ENCODE peak calls at places on chromosomes 1 and 21, in six cellular contexts. Q, C, M, X, E and J are unnamed samples.

GRCh38 chr1:20093940-20094391 is 24.0 kb downstream of the PLA2G5 start:
- DNase-seq in Q (no peak), C (no peak), M (no peak), X (no peak), E (no peak), J (peak; percentile 15)

GRCh38 chr1:159598196-159598595 is 10.6 kb downstream of the APCS start:
- DNase-seq in C (peak; percentile 71), M (peak; percentile 94), E (no peak), X (no peak), Q (peak; percentile 98), J (peak; percentile 16)

GRCh38 chr1:74856174-74856573 is 123.2 kb downstream of the TYW3 start:
- DNase-seq in E (no peak), M (no peak), C (no peak), X (no peak), Q (no peak), J (no peak)

GRCh38 chr1:233679030-233679429 is 65.1 kb downstream of the KCNK1 start:
- DNase-seq in X (no peak), E (no peak), M (no peak), C (no peak), Q (no peak), J (no peak)

GRCh38 chr1:235597867-235598553 is 51.6 kb downstream of the GNG4 start:
- DNase-seq in X (peak; percentile 32), E (no peak), Q (peak; percentile 12), C (peak; percentile 11), M (peak; percentile 33), J (peak; percentile 40)

GRCh38 chr1:20739225-20739624 is 6.7 kb upstream of the SH2D5 start:
- DNase-seq in C (no peak), E (no peak), M (peak; percentile 19), X (no peak), Q (peak; percentile 59), J (peak; percentile 73)

GRCh38 chr1:24009406-24009805 is 29.3 kb upstream of the SRSF10 start:
- DNase-seq in Q (peak; percentile 65), C (peak; percentile 53), M (peak; percentile 72), X (peak; percentile 46), E (no peak), J (peak; percentile 60)

GRCh38 chr1:55310517-55310927 is 95.4 kb upstream of the USP24 start:
- DNase-seq in E (no peak), M (peak; percentile 99), X (peak; percentile 51), C (peak; percentile 44), Q (peak; percentile 99), J (peak; percentile 98)

GRCh38 chr1:94602312-94602711 is 60.8 kb upstream of the F3 start:
- DNase-seq in E (no peak), C (no peak), M (peak; percentile 65), Q (peak; percentile 77), X (no peak), J (peak; percentile 30)

GRCh38 chr1:181793826-181794225 is 267.7 kb downstream of the ZNF648 start:
- DNase-seq in Q (no peak), C (no peak), M (no peak), X (no peak), E (no peak), J (no peak)

GRCh38 chr1:11541236-11541635 is 62.3 kb downstream of the DISP3 start:
- DNase-seq in C (no peak), Q (no peak), X (no peak), M (no peak), E (no peak), J (no peak)

GRCh38 chr1:11027316-11027715 is 14.9 kb downstream of the TARDBP start:
- DNase-seq in M (no peak), Q (no peak), C (no peak), X (no peak), E (no peak), J (no peak)

GRCh38 chr21:33855190-33855589 is 60.4 kb downstream of the ATP5PO start:
- DNase-seq in C (no peak), Q (no peak), E (no peak), M (no peak), X (no peak), J (no peak)

GRCh38 chr1:65112811-65113210 is 35.2 kb upstream of the AK4 start:
- DNase-seq in Q (no peak), X (no peak), E (no peak), C (no peak), M (no peak), J (no peak)

GRCh38 chr1:158035976-158036583 is 42.6 kb downstream of the KIRREL1 start:
- DNase-seq in C (peak; percentile 33), M (peak; percentile 65), E (peak; percentile 7), X (peak; percentile 69), Q (no peak), J (peak; percentile 80)

GRCh38 chr1:206843626-206844025 is 21.8 kb upstream of the IL20 start:
- DNase-seq in M (no peak), Q (no peak), E (no peak), C (no peak), X (no peak), J (no peak)

GRCh38 chr1:208078752-208079151 is 165.4 kb downstream of the PLXNA2 start:
- DNase-seq in C (no peak), X (no peak), Q (no peak), E (no peak), M (no peak), J (no peak)

GRCh38 chr1:48030211-48030610 is 33.0 kb upstream of the TRABD2B start:
- DNase-seq in E (no peak), X (no peak), Q (no peak), C (no peak), M (no peak), J (no peak)

GRCh38 chr1:36177589-36178463 is 21.9 kb downstream of the MAP7D1 start:
- DNase-seq in C (no peak), E (no peak), X (no peak), M (no peak), Q (no peak), J (no peak)

GRCh38 chr1:66931548-66932124 is 6.8 kb downstream of the MIER1 start:
- DNase-seq in C (no peak), M (no peak), X (no peak), E (no peak), Q (no peak), J (no peak)

GRCh38 chr1:66930823-66931174 is 6.0 kb downstream of the MIER1 start:
- DNase-seq in X (no peak), M (no peak), E (no peak), Q (no peak), C (no peak), J (no peak)

GRCh38 chr1:66933887-66934700 is 9.3 kb downstream of the MIER1 start:
- DNase-seq in Q (no peak), X (no peak), E (no peak), M (no peak), C (no peak), J (no peak)

GRCh38 chr1:66929999-66930822 is 5.4 kb downstream of the MIER1 start:
- DNase-seq in M (peak; percentile 95), E (peak; percentile 76), X (peak; percentile 97), C (peak; percentile 97), Q (peak; percentile 82), J (peak; percentile 96)

GRCh38 chr1:66932291-66932690 is 7.5 kb downstream of the MIER1 start:
- DNase-seq in E (no peak), X (no peak), C (no peak), M (no peak), Q (no peak), J (no peak)
- H3K4me3 ChIP-seq in E (peak overlapping the region; percentile 84), X (peak overlapping the region; percentile 63), C (peak overlapping the region; percentile 95), M (no peak overlapping the region), Q (peak overlapping the region; percentile 22), J (peak overlapping the region; percentile 35)

GRCh38 chr1:226181996-226182714 is 4.4 kb downstream of the ACBD3 start:
- DNase-seq in Q (peak; percentile 49), E (no peak), M (peak; percentile 41), X (peak; percentile 49), C (peak; percentile 60), J (peak; percentile 40)
- TF ChIP-seq CTCF in Q (peak; percentile 19), E (peak; percentile 41), M (peak; percentile 30), X (peak; percentile 27), C (no peak), J (peak; percentile 14)

GRCh38 chr1:18200918-18201317 is 93.3 kb downstream of the IGSF21 start:
- DNase-seq in X (no peak), E (no peak), M (no peak), Q (no peak), C (no peak), J (no peak)

GRCh38 chr1:18200136-18200717 is 92.6 kb downstream of the IGSF21 start:
- DNase-seq in C (no peak), Q (no peak), M (no peak), X (no peak), E (no peak), J (no peak)

GRCh38 chr1:18204568-18204967 is 97.0 kb downstream of the IGSF21 start:
- DNase-seq in X (no peak), C (no peak), E (no peak), M (no peak), Q (no peak), J (no peak)

GRCh38 chr1:18203645-18204044 is 96.0 kb downstream of the IGSF21 start:
- DNase-seq in Q (no peak), E (no peak), X (no peak), C (no peak), M (no peak), J (no peak)

DNA sequence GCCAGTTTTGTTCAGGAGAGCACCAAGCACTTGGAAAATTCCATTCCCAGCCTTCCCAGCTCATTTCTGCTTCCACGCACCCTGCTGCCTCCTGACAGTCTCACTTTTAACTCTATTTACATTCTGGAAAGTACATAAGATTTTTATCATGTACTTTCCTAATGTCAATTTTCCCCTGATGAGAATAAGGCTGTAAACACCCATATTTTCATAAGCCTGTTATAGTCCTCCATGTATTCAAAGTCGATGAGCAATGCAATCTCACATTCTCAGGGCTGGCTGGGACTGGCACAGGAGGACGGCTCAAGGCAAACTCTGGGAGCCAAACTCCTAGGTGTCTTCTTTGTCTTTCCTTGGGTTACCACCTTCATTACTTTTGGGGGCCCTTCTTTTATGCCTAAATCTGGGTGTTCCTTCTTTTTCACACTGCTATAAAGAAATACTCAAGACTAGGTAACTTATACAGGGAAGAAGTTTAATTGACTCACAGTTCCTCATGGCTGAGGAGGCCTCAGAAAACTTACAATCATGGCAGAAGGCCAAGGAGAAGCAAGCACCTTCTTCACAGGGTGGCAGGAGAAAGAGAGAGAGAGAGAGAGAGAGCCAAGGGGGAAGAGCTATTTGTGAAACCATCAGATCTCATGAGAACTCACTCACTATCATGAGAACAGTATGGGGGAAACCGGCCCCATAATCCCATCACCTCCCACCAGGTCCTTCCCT is 94.6 kb downstream of the IGSF21 start:
- DNase-seq in E (no peak), Q (no peak), C (no peak), M (no peak), X (no peak), J (no peak)
- H3K4me3 ChIP-seq in E (no peak overlapping the region), Q (no peak overlapping the region), C (no peak overlapping the region), M (no peak overlapping the region), X (no peak overlapping the region), J (no peak overlapping the region)

DNA sequence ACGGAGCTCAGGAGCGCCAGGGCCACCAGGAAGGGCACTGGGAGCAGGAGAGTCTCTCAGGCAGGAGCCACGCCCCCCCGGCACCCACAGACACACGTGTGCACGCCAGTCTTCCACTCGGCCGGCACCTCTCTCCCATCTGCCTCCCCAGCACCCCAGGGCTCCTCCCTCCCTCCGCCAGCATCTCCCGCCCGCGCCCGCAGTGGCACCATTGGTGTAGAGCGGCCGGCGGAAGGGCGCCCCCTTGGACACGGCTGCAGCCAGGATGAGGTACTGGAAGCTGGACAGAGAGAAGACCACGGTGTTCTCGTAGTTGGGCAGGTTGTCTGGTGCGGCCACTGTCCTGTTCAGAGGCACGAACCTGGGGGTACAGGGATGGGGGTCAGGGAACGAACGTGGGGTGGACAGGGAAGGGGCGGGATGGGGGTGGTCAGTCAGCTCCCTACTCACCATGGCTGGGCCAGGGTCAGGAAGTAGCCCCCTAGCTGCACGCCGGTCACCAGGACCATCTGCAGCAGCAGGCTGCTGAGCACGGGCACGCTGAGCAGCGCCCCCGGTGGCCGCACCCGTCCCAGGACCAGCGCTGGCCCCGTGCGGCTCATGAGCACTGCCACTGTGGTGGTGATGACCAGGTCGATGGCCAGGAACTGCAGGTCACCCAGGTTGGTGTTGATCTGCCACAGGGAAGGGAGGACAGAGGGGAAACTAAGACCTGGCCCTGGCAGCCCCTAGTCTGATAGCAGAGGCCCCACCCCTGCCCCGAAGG is 6.4 kb upstream of the MFAP2 start:
- DNase-seq in M (no peak), E (no peak), X (no peak), Q (no peak), C (no peak), J (no peak)
- TF ChIP-seq CTCF in M (peak; percentile 58), E (peak; percentile 50), X (peak; percentile 32), Q (peak; percentile 19), C (peak; percentile 39), J (peak; percentile 32)